ENCODE peak calls at places on chromosomes 11 and 22, in six cellular contexts. J is SK-N-SH, M is K562, W is stomach, C is sigmoid colon, X is HepG2. E is an unnamed sample.

GRCh38 chr11:35082322-35083180 is 56.4 kb upstream of the CD44 start:
- DNase-seq in X (no peak), W (peak), M (peak), C (peak), J (no peak), E (peak)

GRCh38 chr11:11318961-11319360 is 34.1 kb downstream of the CSNK2A3 start:
- DNase-seq in W (no peak), M (no peak), C (no peak), X (no peak), J (no peak), E (no peak)

GRCh38 chr11:33258631-33259184 is 1.5 kb downstream of the HIPK3 start:
- DNase-seq in M (no peak), X (peak), J (no peak), C (peak), W (no peak), E (no peak)

GRCh38 chr22:32745251-32745995 is 56.1 kb upstream of the TIMP3 start:
- DNase-seq in C (peak), W (no peak), X (no peak), J (peak), M (no peak), E (peak)

GRCh38 chr11:116930177-116930576 is 92.8 kb upstream of the APOA1 start:
- DNase-seq in M (no peak), C (no peak), J (no peak), W (no peak), X (peak), E (no peak)

GRCh38 chr11:36493332-36493731 is 16.7 kb downstream of the TRAF6 start:
- DNase-seq in C (no peak), J (no peak), W (no peak), M (no peak), X (no peak), E (no peak)

GRCh38 chr22:19121631-19122142 is 525 bp downstream of the DGCR2 start:
- DNase-seq in X (no peak), M (peak), C (peak), J (peak), W (peak), E (peak)

GRCh38 chr11:124518900-124519541 is 24.4 kb downstream of the OR8B12 start:
- DNase-seq in M (no peak), X (no peak), C (no peak), J (no peak), W (no peak), E (no peak)

GRCh38 chr11:75277211-75277805 is 36.7 kb downstream of the TPBGL start:
- DNase-seq in X (no peak), C (peak), J (no peak), W (peak), M (no peak), E (peak)

GRCh38 chr11:76620471-76620870 is 50.1 kb downstream of the LRRC32 start:
- DNase-seq in X (no peak), C (no peak), W (no peak), J (no peak), M (no peak), E (peak)

GRCh38 chr11:76615950-76616349 is 54.6 kb downstream of the LRRC32 start:
- DNase-seq in J (no peak), M (no peak), W (peak), X (no peak), C (peak), E (peak)

GRCh38 chr11:76616676-76617552 is 53.6 kb downstream of the LRRC32 start:
- DNase-seq in X (no peak), C (peak), J (no peak), M (no peak), W (peak), E (peak)

GRCh38 chr11:76614471-76615183 is 55.9 kb downstream of the LRRC32 start:
- DNase-seq in J (peak), X (no peak), W (peak), C (peak), M (no peak), E (peak)

GRCh38 chr11:76617553-76618265 is 52.8 kb downstream of the LRRC32 start:
- DNase-seq in C (peak), J (no peak), W (no peak), X (no peak), M (no peak), E (peak)
- TF ChIP-seq POLR2AphosphoS5 in C (no peak), J (no peak), W (no peak), X (no peak), M (no peak), E (no peak)

GRCh38 chr11:101128571-101129202 is 926 bp downstream of the PGR start:
- DNase-seq in M (peak), J (peak), X (no peak), W (no peak), C (peak), E (no peak)
- H3K4me3 ChIP-seq in M (peak), J (no peak), X (no peak), W (peak), C (peak), E (peak)

DNA sequence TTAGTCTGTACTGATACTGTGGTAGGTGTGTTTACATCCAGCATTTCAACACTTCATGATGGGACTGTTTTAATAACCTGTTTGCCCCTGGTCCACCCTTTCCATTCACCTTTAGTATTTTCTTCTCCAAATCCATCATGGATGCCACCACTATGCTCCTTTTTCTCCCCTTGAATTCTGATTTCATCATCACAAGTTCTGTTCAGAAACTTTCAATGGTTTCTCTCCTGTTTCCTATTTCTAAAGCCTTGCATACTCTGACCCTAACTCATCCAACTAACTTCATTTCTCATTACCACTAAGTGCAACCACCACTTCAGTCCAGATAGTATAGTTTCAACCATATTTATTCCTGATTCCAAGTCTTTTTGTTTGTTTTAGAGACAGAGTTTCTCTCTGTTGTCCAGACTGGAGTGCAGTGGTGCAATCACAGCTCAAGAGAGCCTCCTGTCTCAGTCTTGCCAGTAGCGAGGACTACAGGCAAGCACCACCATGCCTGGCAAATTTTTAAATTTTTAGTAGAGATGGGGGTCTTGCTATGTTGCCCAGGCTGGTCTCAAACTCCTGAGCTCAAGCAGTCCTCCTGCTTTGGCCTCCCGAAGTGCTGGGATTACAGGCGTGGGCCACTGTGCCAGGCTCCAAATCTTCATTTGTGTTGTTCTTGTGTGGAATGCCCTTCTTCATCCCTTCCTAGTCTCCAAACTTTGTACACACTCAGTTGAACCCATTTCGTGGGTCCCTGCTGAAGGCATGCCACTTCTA is 1.2 kb upstream of the LIN7C start:
- DNase-seq in M (no peak), C (no peak), W (no peak), J (no peak), X (no peak), E (no peak)
- TF ChIP-seq EP300 in M (no peak), C (no peak), W (no peak), J (no peak), X (no peak), E (no peak)

GRCh38 chr11:115926601-115927000 is 422.4 kb upstream of the CADM1 start:
- DNase-seq in W (no peak), J (no peak), X (no peak), C (no peak), M (no peak), E (no peak)

GRCh38 chr11:115928811-115929210 is 424.6 kb upstream of the CADM1 start:
- DNase-seq in M (no peak), W (no peak), C (no peak), J (no peak), X (no peak), E (no peak)

GRCh38 chr11:115929618-115930129 is 425.5 kb upstream of the CADM1 start:
- DNase-seq in W (no peak), J (no peak), X (no peak), C (no peak), M (no peak), E (no peak)

GRCh38 chr11:115926090-115926489 is 421.9 kb upstream of the CADM1 start:
- DNase-seq in J (no peak), M (no peak), W (no peak), X (no peak), C (no peak), E (no peak)

DNA sequence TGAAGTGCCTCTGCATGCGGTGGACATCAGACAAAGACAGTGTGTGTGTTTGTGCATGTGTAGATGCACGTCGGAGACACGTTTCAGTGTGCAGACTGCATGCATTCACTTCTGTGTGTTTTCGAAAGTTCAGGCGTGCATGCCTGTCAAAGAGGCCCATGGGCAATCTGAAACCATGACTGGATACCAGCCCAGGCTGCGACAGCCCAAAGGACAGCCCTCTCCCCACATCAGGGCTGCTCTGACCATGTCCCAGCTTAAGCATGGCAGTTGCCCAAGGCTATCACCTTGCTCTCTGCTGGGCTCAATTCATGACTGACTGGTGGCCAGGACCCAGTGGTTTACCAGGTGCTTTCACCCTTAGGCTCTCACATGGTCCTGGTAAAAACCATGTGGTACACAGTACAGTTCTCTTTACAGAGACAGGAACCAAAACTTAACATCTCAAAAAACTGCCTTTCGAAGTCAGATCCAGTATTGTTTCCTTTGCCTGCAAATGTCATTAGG is 423.7 kb upstream of the CADM1 start:
- DNase-seq in C (no peak), X (no peak), M (no peak), W (no peak), J (no peak), E (no peak)
- TF ChIP-seq POLR2AphosphoS5 in C (no peak), X (no peak), M (no peak), W (no peak), J (no peak), E (no peak)

GRCh38 chr11:96306600-96306932 is 36.4 kb downstream of the MAML2 start:
- DNase-seq in X (no peak), M (no peak), C (no peak), J (no peak), W (no peak), E (no peak)
- H3K4me3 ChIP-seq in X (no peak), M (no peak), C (no peak), J (peak), W (peak), E (peak)

GRCh38 chr22:26566994-26567393 is 22.9 kb downstream of the TPST2 start:
- DNase-seq in X (no peak), C (no peak), J (no peak), W (no peak), M (no peak), E (no peak)

GRCh38 chr22:26564181-26564580 is 25.8 kb downstream of the TPST2 start:
- DNase-seq in C (no peak), X (no peak), W (no peak), M (no peak), J (no peak), E (no peak)

GRCh38 chr22:26565889-26566288 is 24.0 kb downstream of the TPST2 start:
- DNase-seq in X (no peak), M (no peak), C (no peak), W (no peak), J (no peak), E (no peak)

GRCh38 chr22:26564672-26565071 is 25.3 kb downstream of the TPST2 start:
- DNase-seq in C (no peak), J (no peak), M (no peak), X (no peak), W (no peak), E (no peak)

GRCh38 chr22:26565181-26565580 is 24.8 kb downstream of the TPST2 start:
- DNase-seq in M (no peak), C (no peak), X (no peak), W (no peak), J (no peak), E (no peak)
- TF ChIP-seq EP300 in M (no peak), C (no peak), X (no peak), W (no peak), J (no peak), E (no peak)

E was measured in suprapubic skin.